ENCODE peak calls at places on chromosomes 12 and 14, in four cellular contexts. E, H, T and B are unnamed samples.

GRCh38 chr14:62001988-62002387 is 239.8 kb downstream of the SNAPC1 start:
- DNase-seq in T (no peak), E (no peak), H (no peak), B (no peak)

GRCh38 chr14:89121961-89122675 is 294.9 kb downstream of the FOXN3 start:
- DNase-seq in E (peak), T (no peak), H (no peak), B (no peak)

GRCh38 chr14:88592016-88592415 is 29.2 kb downstream of the ZC3H14 start:
- DNase-seq in T (no peak), E (no peak), H (no peak), B (no peak)

GRCh38 chr12:65492997-65493892 is 214.8 kb downstream of the MSRB3 start:
- DNase-seq in T (no peak), H (no peak), E (no peak), B (no peak)

GRCh38 chr14:90060965-90061848 is 587 bp upstream of the KCNK13 start:
- DNase-seq in T (peak), E (peak), H (no peak), B (no peak)

GRCh38 chr14:70907996-70908917 is 998 bp downstream of the PCNX1 start:
- DNase-seq in H (no peak), T (peak), E (no peak), B (peak)

GRCh38 chr14:24136684-24137528 is 912 bp downstream of the PSME1 start:
- DNase-seq in E (no peak), T (no peak), H (no peak), B (no peak)

GRCh38 chr14:22370084-22370847 is 218.8 kb downstream of the DAD1 start:
- DNase-seq in T (no peak), H (no peak), E (no peak), B (no peak)

GRCh38 chr12:1932264-1932777 is 13.9 kb upstream of the CACNA2D4 start:
- DNase-seq in E (no peak), H (no peak), T (no peak), B (no peak)

GRCh38 chr14:91517013-91517412 is 6.9 kb upstream of the PPP4R3A start:
- DNase-seq in H (no peak), E (no peak), T (no peak), B (no peak)